ENCODE peak calls at places on chromosomes 13 and 19, in four cellular contexts. One of them, this sample, is unnamed.
A peak's percentile ranks its signal among the peaks of the same experiment; 100 is the strongest.

GRCh38 chr19:43616954-43617353 is 2.5 kb downstream of the ZNF428 start:
- DNase-seq in fibroblast of mammary gland: no peak
- DNase-seq in uterus: no peak
- DNase-seq in HL-60: no peak
- DNase-seq in this sample: no peak

GRCh38 chr19:610071-610800 is 20.6 kb downstream of the HCN2 start:
- DNase-seq in fibroblast of mammary gland: no peak
- DNase-seq in uterus: no peak
- DNase-seq in HL-60: no peak
- DNase-seq in this sample: no peak

GRCh38 chr19:21022996-21023395 is 2.5 kb downstream of the ZNF430 start:
- DNase-seq in HL-60: no peak
- DNase-seq in uterus: no peak
- DNase-seq in fibroblast of mammary gland: peak; percentile 97
- DNase-seq in this sample: no peak

GRCh38 chr13:73412933-73413332 is 354.1 kb downstream of the KLF5 start:
- DNase-seq in fibroblast of mammary gland: no peak
- DNase-seq in HL-60: no peak
- DNase-seq in uterus: no peak
- DNase-seq in this sample: no peak

GRCh38 chr13:31050486-31051400 is 111.0 kb downstream of the HSPH1 start:
- DNase-seq in fibroblast of mammary gland: peak; percentile 41
- DNase-seq in HL-60: no peak
- DNase-seq in uterus: no peak
- DNase-seq in this sample: no peak

GRCh38 chr19:42069619-42070293 is at the start of gene GRIK5:
- DNase-seq in uterus: no peak
- DNase-seq in fibroblast of mammary gland: no peak
- DNase-seq in HL-60: no peak
- DNase-seq in this sample: no peak

GRCh38 chr13:90414691-90415596 is 932.5 kb upstream of the MIR17HG start:
- DNase-seq in uterus: no peak
- DNase-seq in HL-60: no peak
- DNase-seq in fibroblast of mammary gland: peak; percentile 76
- DNase-seq in this sample: no peak

GRCh38 chr19:48698046-48698445 is 2.3 kb downstream of the FUT2 start:
- DNase-seq in fibroblast of mammary gland: peak; percentile 80
- DNase-seq in uterus: no peak
- DNase-seq in HL-60: no peak
- DNase-seq in this sample: no peak

GRCh38 chr19:38023245-38023644 is 116.2 kb downstream of the SIPA1L3 start:
- DNase-seq in uterus: no peak
- DNase-seq in HL-60: no peak
- DNase-seq in fibroblast of mammary gland: peak; percentile 69
- DNase-seq in this sample: no peak

GRCh38 chr19:4710281-4710600 is 13.4 kb downstream of the DPP9 start:
- DNase-seq in fibroblast of mammary gland: no peak
- DNase-seq in uterus: no peak
- DNase-seq in HL-60: no peak
- DNase-seq in this sample: no peak

GRCh38 chr13:84940167-84940566 is 859.1 kb downstream of the SLITRK6 start:
- DNase-seq in fibroblast of mammary gland: no peak
- DNase-seq in HL-60: no peak
- DNase-seq in uterus: no peak
- DNase-seq in this sample: no peak

GRCh38 chr13:40974460-40975407 is 44.4 kb downstream of the ELF1 start:
- DNase-seq in fibroblast of mammary gland: peak; percentile 60
- DNase-seq in uterus: no peak
- DNase-seq in HL-60: peak; percentile 74
- DNase-seq in this sample: no peak

GRCh38 chr13:51000576-51001260 is 91.1 kb downstream of the RNASEH2B start:
- DNase-seq in uterus: peak; percentile 86
- DNase-seq in fibroblast of mammary gland: peak; percentile 89
- DNase-seq in HL-60: no peak
- DNase-seq in this sample: no peak

GRCh38 chr19:43599635-43600295 is 3.4 kb downstream of the ZNF576 start:
- DNase-seq in HL-60: no peak
- DNase-seq in uterus: no peak
- DNase-seq in fibroblast of mammary gland: no peak
- DNase-seq in this sample: no peak

GRCh38 chr13:58056411-58056810 is 424.9 kb downstream of the PCDH17 start:
- DNase-seq in fibroblast of mammary gland: no peak
- DNase-seq in HL-60: no peak
- DNase-seq in uterus: no peak
- DNase-seq in this sample: no peak

GRCh38 chr19:45446295-45446694 is 21.5 kb upstream of the FOSB start:
- DNase-seq in uterus: no peak
- DNase-seq in HL-60: no peak
- DNase-seq in fibroblast of mammary gland: peak; percentile 69
- DNase-seq in this sample: no peak

GRCh38 chr19:43820098-43820860 is 6.8 kb upstream of the ZNF283 start:
- DNase-seq in fibroblast of mammary gland: peak; percentile 55
- DNase-seq in HL-60: no peak
- DNase-seq in uterus: peak; percentile 25
- DNase-seq in this sample: no peak

GRCh38 chr19:47226426-47227346 is 4.3 kb downstream of the BBC3 start:
- DNase-seq in fibroblast of mammary gland: peak; percentile 73
- DNase-seq in HL-60: peak; percentile 89
- DNase-seq in uterus: peak; percentile 75
- DNase-seq in this sample: no peak

GRCh38 chr19:49104229-49104864 is 9.8 kb upstream of the LIN7B start:
- DNase-seq in HL-60: no peak
- DNase-seq in uterus: no peak
- DNase-seq in fibroblast of mammary gland: no peak
- DNase-seq in this sample: no peak

GRCh38 chr19:48452255-48452654 is 3.1 kb upstream of the KCNJ14 start:
- DNase-seq in uterus: no peak
- DNase-seq in HL-60: no peak
- DNase-seq in fibroblast of mammary gland: no peak
- DNase-seq in this sample: no peak

This sample was measured in esophagus squamous epithelium.